ENCODE peak calls at places on chromosomes 1 and 21, in seven cellular contexts. N, E, A, Y, F, K and I are unnamed samples.

GRCh38 chr1:33849206-33849605 is 14.7 kb upstream of the HMGB4 start:
- ATAC-seq in E (no peak), Y (no peak), K (no peak), F (no peak), A (no peak), N (no peak), I (no peak)

GRCh38 chr1:150966011-150966410 is 8.6 kb downstream of the CERS2 start:
- ATAC-seq in Y (no peak), K (no peak), F (no peak), A (no peak), E (no peak), N (no peak), I (no peak)

GRCh38 chr1:145695781-145696629 is 11.2 kb downstream of the PDZK1 start:
- ATAC-seq in A (no peak), Y (no peak), E (no peak), K (no peak), F (no peak), N (no peak), I (no peak)

GRCh38 chr1:162889989-162890388 is 29.0 kb upstream of the CCDC190 start:
- ATAC-seq in A (no peak), F (no peak), E (no peak), Y (no peak), N (no peak), K (no peak), I (no peak)

GRCh38 chr1:27297903-27298302 is 24.1 kb upstream of the TMEM222 start:
- ATAC-seq in F (no peak), E (no peak), A (no peak), Y (no peak), N (no peak), K (no peak), I (no peak)

GRCh38 chr1:198597690-198598430 is 41.0 kb upstream of the PTPRC start:
- ATAC-seq in E (no peak), F (no peak), Y (no peak), N (no peak), K (peak; percentile 65), A (no peak), I (peak; percentile 52)

GRCh38 chr1:44485229-44485932 is 80.3 kb downstream of the RNF220 start:
- ATAC-seq in F (peak; percentile 51), N (no peak), A (no peak), Y (peak; percentile 75), E (peak; percentile 77), K (no peak), I (peak; percentile 70)

GRCh38 chr1:216660561-216660960 is 62.7 kb downstream of the ESRRG start:
- ATAC-seq in A (no peak), N (no peak), K (no peak), F (peak; percentile 93), Y (no peak), E (no peak), I (no peak)

GRCh38 chr1:18805116-18805515 is 54.3 kb downstream of the TAS1R2 start:
- ATAC-seq in A (no peak), N (no peak), F (peak; percentile 37), Y (no peak), E (no peak), K (no peak), I (peak; percentile 31)

GRCh38 chr1:106876384-106876783 is 180.1 kb upstream of the PRMT6 start:
- ATAC-seq in Y (no peak), K (no peak), A (no peak), E (no peak), N (no peak), F (no peak), I (peak; percentile 81)

GRCh38 chr1:24972257-24973242 is 42.5 kb upstream of the RUNX3 start:
- ATAC-seq in E (no peak), F (no peak), A (peak; percentile 24), K (no peak), N (no peak), Y (no peak), I (no peak)

GRCh38 chr1:161763522-161764098 is 2.5 kb upstream of the ATF6 start:
- ATAC-seq in Y (no peak), E (no peak), K (peak; percentile 56), F (no peak), A (peak; percentile 70), N (peak; percentile 68), I (peak; percentile 51)

GRCh38 chr1:97337250-97338030 is 583.4 kb downstream of the DPYD start:
- ATAC-seq in E (peak; percentile 95), A (no peak), F (no peak), N (no peak), K (no peak), Y (no peak), I (no peak)

GRCh38 chr1:91610102-91610501 is 109.5 kb downstream of the CDC7 start:
- ATAC-seq in E (no peak), K (no peak), N (no peak), A (no peak), F (no peak), Y (no peak), I (no peak)

GRCh38 chr1:212769372-212770167 is 22.0 kb downstream of the NSL1 start:
- ATAC-seq in E (no peak), K (peak; percentile 48), F (no peak), A (no peak), Y (no peak), N (peak; percentile 63), I (no peak)

GRCh38 chr1:203038217-203038741 is 12.0 kb downstream of the PPFIA4 start:
- ATAC-seq in K (no peak), A (no peak), N (peak; percentile 44), F (peak; percentile 65), E (peak; percentile 40), Y (peak; percentile 88), I (no peak)

GRCh38 chr1:39262802-39263201 is 58.3 kb downstream of the MACF1 start:
- ATAC-seq in Y (no peak), A (no peak), K (no peak), N (no peak), F (no peak), E (no peak), I (no peak)

GRCh38 chr1:226864311-226864710 is 6.1 kb upstream of the PSEN2 start:
- ATAC-seq in E (no peak), N (no peak), A (peak; percentile 63), F (no peak), Y (no peak), K (no peak), I (no peak)

GRCh38 chr21:45052960-45053359 is 21.4 kb upstream of the ADARB1 start:
- ATAC-seq in F (no peak), N (no peak), K (no peak), E (no peak), Y (no peak), A (no peak), I (no peak)

GRCh38 chr1:47024138-47024856 is 828 bp downstream of the CYP4X1 start:
- ATAC-seq in K (no peak), Y (no peak), A (no peak), F (peak; percentile 89), N (no peak), E (no peak), I (no peak)

GRCh38 chr1:239831577-239832355 is 259.9 kb upstream of the FMN2 start:
- ATAC-seq in N (no peak), Y (no peak), E (no peak), K (no peak), F (no peak), A (no peak), I (no peak)

GRCh38 chr1:9881838-9882249 is 28.2 kb downstream of the CTNNBIP1 start:
- ATAC-seq in Y (no peak), E (no peak), A (no peak), N (peak; percentile 72), K (no peak), F (no peak), I (no peak)